ENCODE peak calls at places on chromosomes 7 and 10, in nine cellular contexts. U is breast epithelium; B is astrocyte of the hippocampus; C is RWPE1; J is midbrain; E is Calu3; H is CD4-positive, alpha-beta T cell; V is activated T-helper 1 cell treated with anti-CD3 and anti-CD28 coated beads, Interleukin-12 subunit alpha, Interleukin-12 subunit beta, Interleukin-2, Interleukin-4 antibody, amounts not matched to agents 30 ng/mL and 10 ng/mL and 1 ng/mL, durations not matched to agents 14 hours and 24 hours and 36 hours; X is activated CD4-positive, CD25-positive, alpha-beta regulatory T cell treated with anti-CD3 and anti-CD28 coated beads, Interleukin-2, amount 50 U/mL, for 72 hours. R is an unnamed sample.

GRCh38 chr7:4957847-4958476 is 1.0 kb downstream of the MMD2 start:
- DNase-seq in U (no peak), B (no peak), C (no peak), J (peak; percentile 11), E (no peak), H (no peak), V (no peak), X (no peak), R (no peak)

GRCh38 chr10:71920540-71921318 is 43.5 kb upstream of the CHST3 start:
- DNase-seq in U (no peak), B (no peak), C (no peak), J (no peak), E (no peak), H (no peak), V (no peak), X (no peak), R (no peak)

GRCh38 chr7:101545441-101546190 is 83.5 kb downstream of the MYL10 start:
- DNase-seq in U (no peak), B (no peak), C (no peak), J (no peak), E (no peak), H (no peak), V (no peak), X (no peak), R (no peak)

GRCh38 chr10:104274762-104275721 is 6.1 kb downstream of the GSTO2 start:
- DNase-seq in U (no peak), B (peak; percentile 67), C (peak; percentile 88), J (no peak), E (peak; percentile 68), H (peak; percentile 48), V (peak; percentile 34), X (peak; percentile 58), R (peak; percentile 50)

GRCh38 chr10:113492181-113492580 is 60.7 kb upstream of the HABP2 start:
- DNase-seq in U (no peak), B (peak; percentile 26), C (no peak), J (no peak), E (no peak), H (no peak), V (no peak), X (no peak), R (no peak)

GRCh38 chr7:134356421-134356936 is 39.7 kb upstream of the SLC35B4 start:
- DNase-seq in U (no peak), B (no peak), C (no peak), J (no peak), E (no peak), H (no peak), V (no peak), X (no peak), R (no peak)

GRCh38 chr7:83466956-83467355 is 182.0 kb downstream of the SEMA3E start:
- DNase-seq in U (no peak), B (no peak), C (no peak), J (no peak), E (no peak), H (no peak), V (no peak), X (no peak), R (no peak)

GRCh38 chr10:61774031-61774430 is 111.3 kb downstream of the CABCOCO1 start:
- DNase-seq in U (no peak), B (no peak), C (no peak), J (no peak), E (no peak), H (no peak), V (no peak), X (no peak), R (no peak)

GRCh38 chr7:23863209-23863798 is 153.3 kb downstream of the STK31 start:
- DNase-seq in U (no peak), B (peak; percentile 66), C (peak; percentile 47), J (no peak), E (peak; percentile 36), H (no peak), V (no peak), X (no peak), R (peak; percentile 15)

GRCh38 chr10:14782691-14783363 is 8.1 kb upstream of the FAM107B start:
- DNase-seq in U (no peak), B (no peak), C (peak; percentile 69), J (no peak), E (peak; percentile 57), H (no peak), V (no peak), X (no peak), R (peak; percentile 100)

GRCh38 chr10:132536241-132536963 is 1.2 kb upstream of the INPP5A start:
- DNase-seq in U (peak; percentile 47), B (no peak), C (no peak), J (peak; percentile 26), E (peak; percentile 32), H (no peak), V (no peak), X (no peak), R (no peak)

GRCh38 chr7:120554960-120555571 is 282.1 kb downstream of the KCND2 start:
- DNase-seq in U (no peak), B (peak; percentile 69), C (peak; percentile 34), J (peak; percentile 12), E (peak; percentile 66), H (no peak), V (no peak), X (no peak), R (peak; percentile 60)

GRCh38 chr10:130769146-130770017 is 542.1 kb downstream of the TCERG1L start:
- DNase-seq in U (peak; percentile 25), B (no peak), C (no peak), J (no peak), E (no peak), H (no peak), V (no peak), X (peak; percentile 11), R (no peak)

GRCh38 chr10:117441812-117442443 is 66.7 kb upstream of the PDZD8 start:
- DNase-seq in U (no peak), B (peak; percentile 94), C (peak; percentile 98), J (no peak), E (no peak), H (no peak), V (no peak), X (no peak), R (no peak)

GRCh38 chr10:81870472-81870871 is 4.5 kb upstream of the NRG3 start:
- DNase-seq in U (no peak), B (no peak), C (no peak), J (no peak), E (no peak), H (no peak), V (no peak), X (no peak), R (no peak)

GRCh38 chr10:28217848-28218247 is 85.0 kb downstream of the MPP7 start:
- DNase-seq in U (no peak), B (peak; percentile 85), C (peak; percentile 54), J (no peak), E (no peak), H (no peak), V (no peak), X (no peak), R (no peak)

GRCh38 chr10:97539523-97540200 is 32.9 kb upstream of the ANKRD2 start:
- DNase-seq in U (no peak), B (peak; percentile 90), C (no peak), J (no peak), E (no peak), H (no peak), V (no peak), X (no peak), R (no peak)

GRCh38 chr7:134083766-134084487 is 43.2 kb upstream of the LRGUK start:
- DNase-seq in U (no peak), B (peak; percentile 4), C (peak; percentile 10), J (no peak), E (no peak), H (no peak), V (no peak), X (no peak), R (no peak)

GRCh38 chr7:43439631-43440401 is 143.1 kb upstream of the STK17A start:
- DNase-seq in U (no peak), B (peak; percentile 48), C (peak; percentile 27), J (peak; percentile 3), E (peak; percentile 74), H (peak; percentile 35), V (peak; percentile 28), X (peak; percentile 68), R (peak; percentile 37)

GRCh38 chr10:128105383-128105782 is 20.8 kb downstream of the MKI67 start:
- DNase-seq in U (no peak), B (no peak), C (no peak), J (no peak), E (no peak), H (no peak), V (no peak), X (no peak), R (no peak)

GRCh38 chr7:139876622-139877283 is 47.7 kb downstream of the TBXAS1 start:
- DNase-seq in U (no peak), B (no peak), C (no peak), J (no peak), E (no peak), H (no peak), V (no peak), X (no peak), R (no peak)

GRCh38 chr7:106811472-106811871 is 53.6 kb upstream of the PIK3CG start:
- DNase-seq in U (no peak), B (no peak), C (no peak), J (no peak), E (no peak), H (no peak), V (no peak), X (no peak), R (no peak)

GRCh38 chr7:91276909-91277308 is 12.7 kb downstream of the FZD1 start:
- DNase-seq in U (no peak), B (no peak), C (no peak), J (no peak), E (no peak), H (no peak), V (no peak), X (no peak), R (no peak)

GRCh38 chr7:158898025-158898424 is 41.7 kb downstream of the DYNC2I1 start:
- DNase-seq in U (no peak), B (no peak), C (no peak), J (no peak), E (no peak), H (no peak), V (no peak), X (no peak), R (no peak)

GRCh38 chr7:41916450-41916927 is 213.6 kb upstream of the INHBA start:
- DNase-seq in U (no peak), B (peak; percentile 92), C (peak; percentile 90), J (no peak), E (no peak), H (no peak), V (no peak), X (no peak), R (peak; percentile 86)

GRCh38 chr7:129657363-129657762 is 45.8 kb downstream of the NRF1 start:
- DNase-seq in U (no peak), B (no peak), C (peak; percentile 63), J (no peak), E (no peak), H (no peak), V (no peak), X (no peak), R (no peak)

GRCh38 chr7:96547371-96547811 is 162.3 kb downstream of the SEM1 start:
- DNase-seq in U (no peak), B (peak; percentile 52), C (peak; percentile 35), J (no peak), E (no peak), H (no peak), V (no peak), X (no peak), R (no peak)

GRCh38 chr7:51259766-51260165 is 56.8 kb downstream of the COBL start:
- DNase-seq in U (no peak), B (no peak), C (no peak), J (no peak), E (no peak), H (no peak), V (no peak), X (no peak), R (no peak)

GRCh38 chr7:925601-926000 is 28.9 kb downstream of the ADAP1 start:
- DNase-seq in U (peak; percentile 49), B (no peak), C (no peak), J (no peak), E (peak; percentile 96), H (no peak), V (no peak), X (peak; percentile 30), R (no peak)